ENCODE peak calls at places on chromosomes 13 and 19, in nine cellular contexts. One of them, this sample, is unnamed.

GRCh38 chr19:2334986-2335846 is 6.7 kb downstream of the SPPL2B start:
- DNase-seq in thoracic aorta: no peak
- DNase-seq in heart right ventricle: peak; percentile 7
- DNase-seq in uterus: no peak
- DNase-seq in upper lobe of left lung: peak; percentile 33
- DNase-seq in GM23338: no peak
- DNase-seq in CD8-positive, alpha-beta memory T cell: no peak
- DNase-seq in testis: no peak
- DNase-seq in colonic mucosa: no peak
- DNase-seq in this sample: no peak

GRCh38 chr19:37594982-37595382 is 306 bp downstream of the ZNF540 start:
- DNase-seq in thoracic aorta: peak; percentile 37
- DNase-seq in testis: peak; percentile 74
- DNase-seq in GM23338: no peak
- DNase-seq in CD8-positive, alpha-beta memory T cell: no peak
- DNase-seq in colonic mucosa: peak; percentile 68
- DNase-seq in heart right ventricle: peak; percentile 64
- DNase-seq in upper lobe of left lung: peak; percentile 88
- DNase-seq in uterus: peak; percentile 57
- DNase-seq in this sample: peak; percentile 58

GRCh38 chr13:46166947-46167610 is 14.9 kb downstream of the LCP1 start:
- DNase-seq in uterus: no peak
- DNase-seq in thoracic aorta: no peak
- DNase-seq in colonic mucosa: no peak
- DNase-seq in GM23338: peak; percentile 7
- DNase-seq in upper lobe of left lung: no peak
- DNase-seq in heart right ventricle: no peak
- DNase-seq in CD8-positive, alpha-beta memory T cell: no peak
- DNase-seq in testis: no peak
- DNase-seq in this sample: no peak

GRCh38 chr19:1321539-1321938 is 35.9 kb downstream of the EFNA2 start:
- DNase-seq in upper lobe of left lung: no peak
- DNase-seq in thoracic aorta: no peak
- DNase-seq in GM23338: no peak
- DNase-seq in testis: no peak
- DNase-seq in uterus: no peak
- DNase-seq in colonic mucosa: no peak
- DNase-seq in heart right ventricle: no peak
- DNase-seq in CD8-positive, alpha-beta memory T cell: no peak
- DNase-seq in this sample: no peak

GRCh38 chr13:72808917-72809500 is 27.1 kb downstream of the PIBF1 start:
- DNase-seq in testis: no peak
- DNase-seq in uterus: no peak
- DNase-seq in GM23338: peak; percentile 39
- DNase-seq in colonic mucosa: no peak
- DNase-seq in upper lobe of left lung: no peak
- DNase-seq in heart right ventricle: no peak
- DNase-seq in CD8-positive, alpha-beta memory T cell: peak; percentile 11
- DNase-seq in thoracic aorta: no peak
- DNase-seq in this sample: no peak

GRCh38 chr13:112782433-112783010 is 92.7 kb downstream of the ATP11A start:
- DNase-seq in GM23338: no peak
- DNase-seq in thoracic aorta: no peak
- DNase-seq in upper lobe of left lung: no peak
- DNase-seq in CD8-positive, alpha-beta memory T cell: no peak
- DNase-seq in testis: peak; percentile 50
- DNase-seq in colonic mucosa: no peak
- DNase-seq in heart right ventricle: no peak
- DNase-seq in uterus: no peak
- DNase-seq in this sample: no peak

GRCh38 chr19:57850553-57851017 is 926 bp downstream of the ZNF587 start:
- DNase-seq in heart right ventricle: no peak
- DNase-seq in GM23338: peak; percentile 86
- DNase-seq in CD8-positive, alpha-beta memory T cell: no peak
- DNase-seq in colonic mucosa: peak; percentile 76
- DNase-seq in uterus: no peak
- DNase-seq in testis: no peak
- DNase-seq in thoracic aorta: no peak
- DNase-seq in upper lobe of left lung: no peak
- DNase-seq in this sample: no peak

GRCh38 chr13:31591834-31592233 is 147.5 kb upstream of the RXFP2 start:
- DNase-seq in upper lobe of left lung: no peak
- DNase-seq in GM23338: peak; percentile 14
- DNase-seq in thoracic aorta: no peak
- DNase-seq in testis: no peak
- DNase-seq in heart right ventricle: no peak
- DNase-seq in colonic mucosa: no peak
- DNase-seq in CD8-positive, alpha-beta memory T cell: no peak
- DNase-seq in uterus: no peak
- DNase-seq in this sample: no peak

GRCh38 chr13:45851171-45851889 is at the start of gene SIAH3:
- DNase-seq in testis: peak; percentile 64
- DNase-seq in CD8-positive, alpha-beta memory T cell: peak; percentile 28
- DNase-seq in upper lobe of left lung: peak; percentile 55
- DNase-seq in thoracic aorta: no peak
- DNase-seq in heart right ventricle: no peak
- DNase-seq in uterus: no peak
- DNase-seq in GM23338: peak; percentile 68
- DNase-seq in colonic mucosa: no peak
- DNase-seq in this sample: no peak

DNA sequence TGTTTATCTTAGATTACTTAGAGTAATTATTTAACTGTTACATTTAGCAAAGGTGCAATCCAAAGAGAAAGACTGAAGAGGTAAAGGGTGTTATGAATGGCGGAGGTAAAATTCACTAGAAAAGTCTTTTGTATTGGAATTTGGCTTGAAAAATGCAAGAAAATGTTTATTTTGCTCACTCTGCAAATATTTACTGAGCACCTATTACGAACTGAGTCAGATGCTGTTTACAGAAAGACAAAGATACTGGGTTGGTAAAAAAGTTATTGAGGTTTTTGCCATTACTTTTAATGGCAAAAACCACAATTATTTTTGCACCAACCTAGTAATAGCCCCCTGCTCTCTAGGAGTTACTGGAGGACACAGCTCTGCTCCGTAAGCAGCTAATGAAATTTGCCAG is 135.2 kb downstream of the RBM26 start:
- DNase-seq in CD8-positive, alpha-beta memory T cell: no peak
- DNase-seq in colonic mucosa: no peak
- DNase-seq in uterus: no peak
- DNase-seq in thoracic aorta: no peak
- DNase-seq in upper lobe of left lung: no peak
- DNase-seq in testis: no peak
- DNase-seq in heart right ventricle: no peak
- DNase-seq in GM23338: no peak
- DNase-seq in this sample: no peak
- H3K4me3 ChIP-seq in CD8-positive, alpha-beta memory T cell: no peak overlapping the region
- H3K4me3 ChIP-seq in colonic mucosa: no peak overlapping the region
- H3K4me3 ChIP-seq in uterus: no peak overlapping the region
- H3K4me3 ChIP-seq in thoracic aorta: no peak overlapping the region
- H3K4me3 ChIP-seq in upper lobe of left lung: no peak overlapping the region
- H3K4me3 ChIP-seq in testis: no peak overlapping the region
- H3K4me3 ChIP-seq in heart right ventricle: no peak overlapping the region
- H3K4me3 ChIP-seq in GM23338: no peak overlapping the region
- H3K4me3 ChIP-seq in this sample: no peak overlapping the region

GRCh38 chr13:77016241-77016812 is 10.6 kb downstream of the FBXL3 start:
- DNase-seq in thoracic aorta: no peak
- DNase-seq in GM23338: no peak
- DNase-seq in CD8-positive, alpha-beta memory T cell: no peak
- DNase-seq in uterus: no peak
- DNase-seq in testis: no peak
- DNase-seq in heart right ventricle: no peak
- DNase-seq in upper lobe of left lung: no peak
- DNase-seq in colonic mucosa: no peak
- DNase-seq in this sample: no peak
- H3K4me1 ChIP-seq in thoracic aorta: peaks cover 74% of the 10 kb centered on the region
- H3K4me1 ChIP-seq in GM23338: no peaks in the 10 kb centered on the region
- H3K4me1 ChIP-seq in CD8-positive, alpha-beta memory T cell: peaks cover 22% of the 10 kb centered on the region
- H3K4me1 ChIP-seq in uterus: no peaks in the 10 kb centered on the region
- H3K4me1 ChIP-seq in testis: peaks cover 14% of the 10 kb centered on the region
- H3K4me1 ChIP-seq in heart right ventricle: peaks cover 74% of the 10 kb centered on the region
- H3K4me1 ChIP-seq in upper lobe of left lung: peaks cover 30% of the 10 kb centered on the region
- H3K4me1 ChIP-seq in colonic mucosa: no peaks in the 10 kb centered on the region
- H3K4me1 ChIP-seq in this sample: no peaks in the 10 kb centered on the region

GRCh38 chr13:114118763-114119123 is 13.7 kb downstream of the RASA3 start:
- DNase-seq in CD8-positive, alpha-beta memory T cell: no peak
- DNase-seq in testis: no peak
- DNase-seq in thoracic aorta: no peak
- DNase-seq in GM23338: no peak
- DNase-seq in colonic mucosa: no peak
- DNase-seq in heart right ventricle: no peak
- DNase-seq in upper lobe of left lung: no peak
- DNase-seq in uterus: no peak
- DNase-seq in this sample: no peak

GRCh38 chr13:114116734-114117133 is 15.7 kb downstream of the RASA3 start:
- DNase-seq in GM23338: no peak
- DNase-seq in upper lobe of left lung: peak; percentile 13
- DNase-seq in heart right ventricle: no peak
- DNase-seq in uterus: peak; percentile 3
- DNase-seq in CD8-positive, alpha-beta memory T cell: no peak
- DNase-seq in colonic mucosa: no peak
- DNase-seq in testis: no peak
- DNase-seq in thoracic aorta: no peak
- DNase-seq in this sample: peak; percentile 10

GRCh38 chr13:114118086-114118762 is 14.2 kb downstream of the RASA3 start:
- DNase-seq in thoracic aorta: no peak
- DNase-seq in colonic mucosa: no peak
- DNase-seq in heart right ventricle: no peak
- DNase-seq in uterus: no peak
- DNase-seq in testis: no peak
- DNase-seq in CD8-positive, alpha-beta memory T cell: no peak
- DNase-seq in upper lobe of left lung: no peak
- DNase-seq in GM23338: no peak
- DNase-seq in this sample: no peak

GRCh38 chr13:114120486-114121430 is 11.7 kb downstream of the RASA3 start:
- DNase-seq in colonic mucosa: no peak
- DNase-seq in uterus: no peak
- DNase-seq in testis: no peak
- DNase-seq in upper lobe of left lung: no peak
- DNase-seq in GM23338: no peak
- DNase-seq in thoracic aorta: no peak
- DNase-seq in heart right ventricle: no peak
- DNase-seq in CD8-positive, alpha-beta memory T cell: peak; percentile 25
- DNase-seq in this sample: no peak

DNA sequence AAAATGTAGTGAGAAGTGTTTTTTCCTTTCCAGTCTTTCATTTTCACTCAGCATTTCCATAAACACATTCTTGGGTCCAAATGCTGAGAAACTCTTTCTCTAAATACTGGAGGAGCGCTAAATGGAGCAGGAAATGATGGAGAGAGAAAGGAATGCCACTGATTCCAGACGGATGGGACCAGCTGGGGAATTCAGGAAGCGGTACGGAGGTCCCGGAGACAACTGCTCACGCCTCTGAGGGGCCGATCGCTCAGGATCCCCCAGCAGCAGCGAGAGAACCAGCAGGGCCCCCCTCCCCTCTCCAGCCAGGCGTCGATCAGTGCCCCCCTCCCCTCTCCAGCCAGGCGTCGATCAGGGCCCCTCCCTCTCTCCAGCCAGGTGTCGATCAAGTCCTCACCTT is 13.2 kb downstream of the RASA3 start:
- DNase-seq in testis: no peak
- DNase-seq in heart right ventricle: no peak
- DNase-seq in CD8-positive, alpha-beta memory T cell: no peak
- DNase-seq in colonic mucosa: no peak
- DNase-seq in thoracic aorta: no peak
- DNase-seq in uterus: peak; percentile 45
- DNase-seq in GM23338: peak; percentile 95
- DNase-seq in upper lobe of left lung: no peak
- DNase-seq in this sample: no peak
- H3K4me3 ChIP-seq in testis: no peak overlapping the region
- H3K4me3 ChIP-seq in heart right ventricle: peak overlapping the region; percentile 12
- H3K4me3 ChIP-seq in CD8-positive, alpha-beta memory T cell: no peak overlapping the region
- H3K4me3 ChIP-seq in colonic mucosa: no peak overlapping the region
- H3K4me3 ChIP-seq in thoracic aorta: peak overlapping the region; percentile 66
- H3K4me3 ChIP-seq in uterus: peak overlapping the region; percentile 15
- H3K4me3 ChIP-seq in GM23338: peak overlapping the region; percentile 15
- H3K4me3 ChIP-seq in upper lobe of left lung: peak overlapping the region; percentile 13
- H3K4me3 ChIP-seq in this sample: peak overlapping the region; percentile 27

GRCh38 chr19:29675120-29675649 is 9.9 kb downstream of the PLEKHF1 start:
- DNase-seq in testis: no peak
- DNase-seq in colonic mucosa: no peak
- DNase-seq in upper lobe of left lung: no peak
- DNase-seq in CD8-positive, alpha-beta memory T cell: no peak
- DNase-seq in thoracic aorta: no peak
- DNase-seq in heart right ventricle: no peak
- DNase-seq in uterus: no peak
- DNase-seq in GM23338: no peak
- DNase-seq in this sample: peak; percentile 59

GRCh38 chr19:29674374-29675119 is 9.3 kb downstream of the PLEKHF1 start:
- DNase-seq in colonic mucosa: no peak
- DNase-seq in thoracic aorta: no peak
- DNase-seq in upper lobe of left lung: peak; percentile 82
- DNase-seq in heart right ventricle: no peak
- DNase-seq in CD8-positive, alpha-beta memory T cell: no peak
- DNase-seq in GM23338: no peak
- DNase-seq in testis: no peak
- DNase-seq in uterus: no peak
- DNase-seq in this sample: peak; percentile 64

GRCh38 chr19:29672933-29673336 is 7.7 kb downstream of the PLEKHF1 start:
- DNase-seq in CD8-positive, alpha-beta memory T cell: peak; percentile 91
- DNase-seq in GM23338: no peak
- DNase-seq in thoracic aorta: no peak
- DNase-seq in colonic mucosa: no peak
- DNase-seq in uterus: no peak
- DNase-seq in upper lobe of left lung: no peak
- DNase-seq in testis: no peak
- DNase-seq in heart right ventricle: no peak
- DNase-seq in this sample: no peak

GRCh38 chr19:29672319-29672932 is 7.2 kb downstream of the PLEKHF1 start:
- DNase-seq in uterus: no peak
- DNase-seq in testis: no peak
- DNase-seq in upper lobe of left lung: no peak
- DNase-seq in colonic mucosa: no peak
- DNase-seq in thoracic aorta: no peak
- DNase-seq in GM23338: no peak
- DNase-seq in CD8-positive, alpha-beta memory T cell: no peak
- DNase-seq in heart right ventricle: no peak
- DNase-seq in this sample: no peak

DNA sequence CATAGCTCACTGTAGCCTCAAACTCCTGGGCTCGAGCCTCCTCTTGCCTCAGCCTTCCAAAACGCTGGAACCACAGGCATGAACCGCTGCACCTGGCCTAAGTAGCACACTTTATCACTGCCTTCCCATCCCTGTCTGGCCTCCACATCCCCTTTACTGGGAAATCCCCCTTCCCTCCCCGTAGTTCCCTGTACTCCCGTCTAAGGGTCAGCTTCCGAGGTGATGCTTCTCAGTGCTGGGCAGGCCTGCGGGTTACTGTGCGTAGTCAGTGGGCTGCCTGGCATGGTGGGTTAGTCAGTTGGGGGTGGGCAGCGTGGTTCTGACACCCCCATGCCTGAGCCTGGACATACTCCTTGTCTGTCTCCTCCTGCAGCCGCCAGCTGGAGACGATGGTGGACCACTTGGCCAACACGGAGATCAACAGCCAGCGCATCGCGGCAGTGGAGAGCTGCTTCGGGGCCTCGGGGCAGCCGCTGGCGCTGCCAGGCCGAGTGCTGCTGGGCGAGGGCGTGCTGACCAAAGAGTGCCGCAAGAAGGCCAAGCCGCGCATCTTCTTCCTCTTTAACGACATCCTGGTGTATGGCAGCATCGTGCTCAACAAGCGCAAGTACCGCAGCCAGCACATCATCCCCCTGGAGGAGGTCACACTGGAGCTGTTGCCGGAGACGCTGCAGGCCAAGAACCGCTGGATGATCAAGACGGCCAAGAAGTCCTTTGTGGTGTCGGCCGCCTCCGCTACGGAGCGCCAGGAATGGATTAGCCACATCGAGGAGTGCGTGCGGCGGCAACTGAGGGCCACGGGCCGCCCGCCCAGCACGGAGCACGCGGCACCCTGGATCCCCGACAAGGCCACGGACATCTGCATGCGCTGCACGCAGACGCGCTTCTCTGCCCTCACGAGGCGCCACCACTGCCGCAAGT is 8.4 kb downstream of the PLEKHF1 start:
- DNase-seq in uterus: no peak
- DNase-seq in upper lobe of left lung: peak; percentile 75
- DNase-seq in CD8-positive, alpha-beta memory T cell: no peak
- DNase-seq in heart right ventricle: no peak
- DNase-seq in GM23338: no peak
- DNase-seq in colonic mucosa: no peak
- DNase-seq in thoracic aorta: no peak
- DNase-seq in testis: no peak
- DNase-seq in this sample: no peak
- H3K4me1 ChIP-seq in uterus: peaks cover 8% of the 10 kb centered on the region
- H3K4me1 ChIP-seq in upper lobe of left lung: peaks cover 75% of the 10 kb centered on the region
- H3K4me1 ChIP-seq in CD8-positive, alpha-beta memory T cell: peaks cover 97% of the 10 kb centered on the region
- H3K4me1 ChIP-seq in heart right ventricle: peaks cover 76% of the 10 kb centered on the region
- H3K4me1 ChIP-seq in GM23338: no peaks in the 10 kb centered on the region
- H3K4me1 ChIP-seq in colonic mucosa: no peaks in the 10 kb centered on the region
- H3K4me1 ChIP-seq in thoracic aorta: peaks cover 47% of the 10 kb centered on the region
- H3K4me1 ChIP-seq in testis: peaks cover 49% of the 10 kb centered on the region
- H3K4me1 ChIP-seq in this sample: no peaks in the 10 kb centered on the region

This sample was measured in tibial artery.